ENCODE peak calls at places on chromosomes 4 and X, in eight cellular contexts. J is stimulated activated CD4-positive, alpha-beta T cell treated with anti-CD3 and anti-CD28 coated beads, Interleukin-1b, Interleukin-23, amount 100 ng/mL, for 24 hours; A is HFFc6; C is NCI-H1105; H is NCI-H1048; W is hypothalamus; T is effector CD4-positive, alpha-beta T cell; V is CD4-positive, alpha-beta T cell. M is an unnamed sample.

GRCh38 chr4:77820836-77821561 is 1.8 kb upstream of the CNOT6L start:
- DNase-seq in J (no peak), A (no peak), C (peak), H (no peak), W (no peak), T (peak), V (no peak), M (no peak)

GRCh38 chr4:153025402-153025801 is 89.3 kb downstream of the FHDC1 start:
- DNase-seq in J (no peak), A (no peak), C (no peak), H (no peak), W (no peak), T (no peak), V (no peak), M (no peak)

GRCh38 chr4:164413743-164414142 is 340.2 kb upstream of the SMIM31 start:
- DNase-seq in J (no peak), A (no peak), C (no peak), H (no peak), W (no peak), T (no peak), V (no peak), M (no peak)

GRCh38 chr4:153364061-153364460 is 19.6 kb downstream of the MND1 start:
- DNase-seq in J (no peak), A (no peak), C (no peak), H (no peak), W (no peak), T (no peak), V (no peak), M (no peak)

GRCh38 chrX:69158166-69159040 is 6.8 kb downstream of the PJA1 start:
- DNase-seq in J (no peak), A (peak), C (peak), H (no peak), W (peak), T (no peak), V (no peak), M (peak)

GRCh38 chr4:186808635-186809018 is 85.0 kb upstream of the FAT1 start:
- DNase-seq in J (no peak), A (peak), C (no peak), H (no peak), W (no peak), T (no peak), V (no peak), M (no peak)

GRCh38 chr4:2222838-2223237 is 19.1 kb downstream of the HAUS3 start:
- DNase-seq in J (no peak), A (no peak), C (no peak), H (no peak), W (no peak), T (no peak), V (no peak), M (no peak)

GRCh38 chr4:145679520-145679919 is 426 bp upstream of the C4orf51 start:
- DNase-seq in J (no peak), A (peak), C (peak), H (no peak), W (no peak), T (no peak), V (no peak), M (no peak)

GRCh38 chrX:43969504-43970501 is 3.4 kb downstream of the NDP start:
- DNase-seq in J (no peak), A (peak), C (no peak), H (no peak), W (peak), T (no peak), V (no peak), M (no peak)

GRCh38 chr4:146224331-146224966 is 10.1 kb downstream of the REELD1 start:
- DNase-seq in J (no peak), A (no peak), C (no peak), H (no peak), W (peak), T (no peak), V (no peak), M (no peak)

GRCh38 chr4:82050806-82051205 is 323.0 kb downstream of the HNRNPD start:
- DNase-seq in J (no peak), A (no peak), C (no peak), H (no peak), W (no peak), T (no peak), V (no peak), M (no peak)

GRCh38 chr4:65917486-65917885 is 247.2 kb upstream of the EPHA5 start:
- DNase-seq in J (no peak), A (no peak), C (no peak), H (no peak), W (no peak), T (no peak), V (no peak), M (no peak)

GRCh38 chr4:140952709-140953108 is 180.6 kb downstream of the RNF150 start:
- DNase-seq in J (no peak), A (no peak), C (no peak), H (no peak), W (no peak), T (no peak), V (no peak), M (no peak)

GRCh38 chr4:54228563-54229501 is at the start of gene PDGFRA:
- DNase-seq in J (no peak), A (peak), C (no peak), H (no peak), W (no peak), T (no peak), V (no peak), M (peak)

GRCh38 chr4:31983677-31984076 is 1263.5 kb downstream of the PCDH7 start:
- DNase-seq in J (no peak), A (no peak), C (no peak), H (no peak), W (no peak), T (no peak), V (no peak), M (no peak)

GRCh38 chrX:47608130-47608810 is 11.4 kb downstream of the SYN1 start:
- DNase-seq in J (no peak), A (no peak), C (no peak), H (no peak), W (peak), T (no peak), V (no peak), M (no peak)

GRCh38 chrX:63930140-63930539 is 145.1 kb upstream of the ARHGEF9 start:
- DNase-seq in J (no peak), A (peak), C (no peak), H (no peak), W (no peak), T (no peak), V (no peak), M (peak)

GRCh38 chrX:40933132-40934078 is 151.8 kb upstream of the USP9X start:
- DNase-seq in J (no peak), A (peak), C (no peak), H (no peak), W (no peak), T (no peak), V (no peak), M (peak)

GRCh38 chr4:4919926-4920325 is 60.5 kb downstream of the MSX1 start:
- DNase-seq in J (no peak), A (peak), C (no peak), H (no peak), W (no peak), T (no peak), V (no peak), M (no peak)

GRCh38 chrX:109990582-109991276 is 12.2 kb upstream of the TMEM164 start:
- DNase-seq in J (no peak), A (no peak), C (no peak), H (no peak), W (no peak), T (no peak), V (no peak), M (no peak)

GRCh38 chr4:47013373-47013772 is 18.0 kb upstream of the GABRB1 start:
- DNase-seq in J (no peak), A (no peak), C (no peak), H (no peak), W (no peak), T (no peak), V (no peak), M (no peak)

GRCh38 chr4:161554372-161554990 is 609.3 kb downstream of the FSTL5 start:
- DNase-seq in J (no peak), A (no peak), C (no peak), H (no peak), W (no peak), T (no peak), V (no peak), M (peak)

GRCh38 chr4:174764105-174764729 is 64.8 kb downstream of the GLRA3 start:
- DNase-seq in J (no peak), A (peak), C (peak), H (peak), W (no peak), T (no peak), V (no peak), M (no peak)

GRCh38 chr4:153651961-153652784 is 31.9 kb upstream of the TLR2 start:
- DNase-seq in J (no peak), A (no peak), C (no peak), H (no peak), W (no peak), T (no peak), V (no peak), M (no peak)

GRCh38 chr4:156790866-156791265 is 180.7 kb downstream of the PDGFC start:
- DNase-seq in J (no peak), A (peak), C (no peak), H (no peak), W (no peak), T (no peak), V (no peak), M (peak)

GRCh38 chr4:188550296-188550695 is 411.1 kb downstream of the TRIML1 start:
- DNase-seq in J (no peak), A (no peak), C (no peak), H (no peak), W (no peak), T (no peak), V (no peak), M (no peak)

GRCh38 chr4:105765690-105766407 is 57.3 kb downstream of the GSTCD start:
- DNase-seq in J (no peak), A (peak), C (no peak), H (no peak), W (no peak), T (no peak), V (no peak), M (no peak)

GRCh38 chr4:3442959-3443749 is 1.4 kb downstream of the HGFAC start:
- DNase-seq in J (peak), A (no peak), C (no peak), H (peak), W (no peak), T (peak), V (peak), M (peak)

GRCh38 chr4:145898926-145899531 is 39.6 kb downstream of the ZNF827 start:
- DNase-seq in J (no peak), A (no peak), C (no peak), H (no peak), W (no peak), T (no peak), V (no peak), M (no peak)

GRCh38 chrX:118566359-118566758 is 70.7 kb downstream of the DOCK11 start:
- DNase-seq in J (no peak), A (peak), C (no peak), H (no peak), W (no peak), T (no peak), V (no peak), M (no peak)

GRCh38 chr4:104641427-104641826 is 146.7 kb upstream of the CXXC4 start:
- DNase-seq in J (no peak), A (no peak), C (no peak), H (no peak), W (no peak), T (no peak), V (no peak), M (no peak)

GRCh38 chrX:153732406-153732805 is 7.8 kb downstream of the ABCD1 start:
- DNase-seq in J (no peak), A (no peak), C (no peak), H (no peak), W (no peak), T (no peak), V (no peak), M (no peak)

M was measured in HAP-1.